ENCODE peak calls at places on chromosomes 3 and 15, in ten cellular contexts. One of them, this sample, is unnamed.

GRCh38 chr15:59797756-59798604 is 108.9 kb upstream of the BNIP2 start:
- DNase-seq in ovary: no peak
- DNase-seq in T-helper 9 cell: no peak
- DNase-seq in cardiac muscle cell: no peak
- DNase-seq in activated T-helper 2 cell treated with anti-CD3 and anti-CD28 coated beads, Interferon-gamma antibody, Interleukin-2, Interleukin-4, amounts not matched to agents 10 μg/mL and 5 μg/mL and 100 μg/mL, durations not matched to agents 14 hours and 24 hours and 36 hours: no peak
- DNase-seq in gastrocnemius medialis: no peak
- DNase-seq in AG10803: no peak
- DNase-seq in T-helper 1 cell: no peak
- DNase-seq in NCI-H1930: no peak
- DNase-seq in stimulated activated naive B cell treated with anti-CD40 and anti-IgM and Interleukin-4, amounts not matched to agents 10 μg/mL and 1 μg/mL and 100 μg/mL, for 72 hours: no peak
- DNase-seq in this sample: peak

GRCh38 chr3:51975857-51976549 is 1.1 kb downstream of the ABHD14A start:
- DNase-seq in stimulated activated naive B cell treated with anti-CD40 and anti-IgM and Interleukin-4, amounts not matched to agents 10 μg/mL and 1 μg/mL and 100 μg/mL, for 72 hours: no peak
- DNase-seq in ovary: peak
- DNase-seq in cardiac muscle cell: peak
- DNase-seq in AG10803: peak
- DNase-seq in NCI-H1930: peak
- DNase-seq in gastrocnemius medialis: peak
- DNase-seq in T-helper 1 cell: no peak
- DNase-seq in T-helper 9 cell: no peak
- DNase-seq in activated T-helper 2 cell treated with anti-CD3 and anti-CD28 coated beads, Interferon-gamma antibody, Interleukin-2, Interleukin-4, amounts not matched to agents 10 μg/mL and 5 μg/mL and 100 μg/mL, durations not matched to agents 14 hours and 24 hours and 36 hours: no peak
- DNase-seq in this sample: peak

GRCh38 chr3:169044341-169045113 is 619.0 kb downstream of the MECOM start:
- DNase-seq in AG10803: peak
- DNase-seq in gastrocnemius medialis: no peak
- DNase-seq in activated T-helper 2 cell treated with anti-CD3 and anti-CD28 coated beads, Interferon-gamma antibody, Interleukin-2, Interleukin-4, amounts not matched to agents 10 μg/mL and 5 μg/mL and 100 μg/mL, durations not matched to agents 14 hours and 24 hours and 36 hours: no peak
- DNase-seq in T-helper 1 cell: no peak
- DNase-seq in T-helper 9 cell: no peak
- DNase-seq in stimulated activated naive B cell treated with anti-CD40 and anti-IgM and Interleukin-4, amounts not matched to agents 10 μg/mL and 1 μg/mL and 100 μg/mL, for 72 hours: no peak
- DNase-seq in ovary: no peak
- DNase-seq in NCI-H1930: no peak
- DNase-seq in cardiac muscle cell: no peak
- DNase-seq in this sample: no peak

GRCh38 chr15:70806992-70807712 is 43.8 kb upstream of the UACA start:
- DNase-seq in activated T-helper 2 cell treated with anti-CD3 and anti-CD28 coated beads, Interferon-gamma antibody, Interleukin-2, Interleukin-4, amounts not matched to agents 10 μg/mL and 5 μg/mL and 100 μg/mL, durations not matched to agents 14 hours and 24 hours and 36 hours: no peak
- DNase-seq in T-helper 9 cell: no peak
- DNase-seq in AG10803: no peak
- DNase-seq in NCI-H1930: no peak
- DNase-seq in T-helper 1 cell: no peak
- DNase-seq in cardiac muscle cell: no peak
- DNase-seq in stimulated activated naive B cell treated with anti-CD40 and anti-IgM and Interleukin-4, amounts not matched to agents 10 μg/mL and 1 μg/mL and 100 μg/mL, for 72 hours: no peak
- DNase-seq in gastrocnemius medialis: peak
- DNase-seq in ovary: peak
- DNase-seq in this sample: no peak

GRCh38 chr15:67731112-67731761 is 94.1 kb upstream of the SKOR1 start:
- DNase-seq in NCI-H1930: no peak
- DNase-seq in activated T-helper 2 cell treated with anti-CD3 and anti-CD28 coated beads, Interferon-gamma antibody, Interleukin-2, Interleukin-4, amounts not matched to agents 10 μg/mL and 5 μg/mL and 100 μg/mL, durations not matched to agents 14 hours and 24 hours and 36 hours: no peak
- DNase-seq in T-helper 9 cell: no peak
- DNase-seq in ovary: no peak
- DNase-seq in cardiac muscle cell: no peak
- DNase-seq in T-helper 1 cell: no peak
- DNase-seq in gastrocnemius medialis: no peak
- DNase-seq in stimulated activated naive B cell treated with anti-CD40 and anti-IgM and Interleukin-4, amounts not matched to agents 10 μg/mL and 1 μg/mL and 100 μg/mL, for 72 hours: no peak
- DNase-seq in AG10803: no peak
- DNase-seq in this sample: no peak

GRCh38 chr15:75349851-75350588 is 3.2 kb downstream of the NEIL1 start:
- DNase-seq in ovary: peak
- DNase-seq in stimulated activated naive B cell treated with anti-CD40 and anti-IgM and Interleukin-4, amounts not matched to agents 10 μg/mL and 1 μg/mL and 100 μg/mL, for 72 hours: peak
- DNase-seq in cardiac muscle cell: no peak
- DNase-seq in gastrocnemius medialis: no peak
- DNase-seq in NCI-H1930: no peak
- DNase-seq in AG10803: no peak
- DNase-seq in T-helper 9 cell: peak
- DNase-seq in T-helper 1 cell: peak
- DNase-seq in activated T-helper 2 cell treated with anti-CD3 and anti-CD28 coated beads, Interferon-gamma antibody, Interleukin-2, Interleukin-4, amounts not matched to agents 10 μg/mL and 5 μg/mL and 100 μg/mL, durations not matched to agents 14 hours and 24 hours and 36 hours: peak
- DNase-seq in this sample: peak

GRCh38 chr3:81437683-81438082 is 323.8 kb downstream of the GBE1 start:
- DNase-seq in NCI-H1930: no peak
- DNase-seq in activated T-helper 2 cell treated with anti-CD3 and anti-CD28 coated beads, Interferon-gamma antibody, Interleukin-2, Interleukin-4, amounts not matched to agents 10 μg/mL and 5 μg/mL and 100 μg/mL, durations not matched to agents 14 hours and 24 hours and 36 hours: no peak
- DNase-seq in stimulated activated naive B cell treated with anti-CD40 and anti-IgM and Interleukin-4, amounts not matched to agents 10 μg/mL and 1 μg/mL and 100 μg/mL, for 72 hours: no peak
- DNase-seq in AG10803: no peak
- DNase-seq in gastrocnemius medialis: no peak
- DNase-seq in T-helper 9 cell: no peak
- DNase-seq in cardiac muscle cell: no peak
- DNase-seq in T-helper 1 cell: no peak
- DNase-seq in ovary: no peak
- DNase-seq in this sample: no peak

GRCh38 chr3:57701781-57702180 is 8.9 kb upstream of the DENND6A start:
- DNase-seq in AG10803: no peak
- DNase-seq in activated T-helper 2 cell treated with anti-CD3 and anti-CD28 coated beads, Interferon-gamma antibody, Interleukin-2, Interleukin-4, amounts not matched to agents 10 μg/mL and 5 μg/mL and 100 μg/mL, durations not matched to agents 14 hours and 24 hours and 36 hours: no peak
- DNase-seq in ovary: no peak
- DNase-seq in T-helper 9 cell: no peak
- DNase-seq in NCI-H1930: no peak
- DNase-seq in gastrocnemius medialis: no peak
- DNase-seq in T-helper 1 cell: no peak
- DNase-seq in stimulated activated naive B cell treated with anti-CD40 and anti-IgM and Interleukin-4, amounts not matched to agents 10 μg/mL and 1 μg/mL and 100 μg/mL, for 72 hours: no peak
- DNase-seq in cardiac muscle cell: no peak
- DNase-seq in this sample: no peak

GRCh38 chr3:52820741-52821140 is 9.7 kb downstream of the ITIH4 start:
- DNase-seq in NCI-H1930: peak
- DNase-seq in T-helper 9 cell: no peak
- DNase-seq in AG10803: no peak
- DNase-seq in T-helper 1 cell: no peak
- DNase-seq in ovary: no peak
- DNase-seq in cardiac muscle cell: peak
- DNase-seq in gastrocnemius medialis: no peak
- DNase-seq in stimulated activated naive B cell treated with anti-CD40 and anti-IgM and Interleukin-4, amounts not matched to agents 10 μg/mL and 1 μg/mL and 100 μg/mL, for 72 hours: no peak
- DNase-seq in activated T-helper 2 cell treated with anti-CD3 and anti-CD28 coated beads, Interferon-gamma antibody, Interleukin-2, Interleukin-4, amounts not matched to agents 10 μg/mL and 5 μg/mL and 100 μg/mL, durations not matched to agents 14 hours and 24 hours and 36 hours: no peak
- DNase-seq in this sample: peak

GRCh38 chr3:51580418-51580817 is 41.9 kb downstream of the RAD54L2 start:
- DNase-seq in activated T-helper 2 cell treated with anti-CD3 and anti-CD28 coated beads, Interferon-gamma antibody, Interleukin-2, Interleukin-4, amounts not matched to agents 10 μg/mL and 5 μg/mL and 100 μg/mL, durations not matched to agents 14 hours and 24 hours and 36 hours: no peak
- DNase-seq in ovary: no peak
- DNase-seq in AG10803: no peak
- DNase-seq in T-helper 1 cell: no peak
- DNase-seq in NCI-H1930: no peak
- DNase-seq in stimulated activated naive B cell treated with anti-CD40 and anti-IgM and Interleukin-4, amounts not matched to agents 10 μg/mL and 1 μg/mL and 100 μg/mL, for 72 hours: no peak
- DNase-seq in gastrocnemius medialis: no peak
- DNase-seq in cardiac muscle cell: no peak
- DNase-seq in T-helper 9 cell: no peak
- DNase-seq in this sample: no peak

GRCh38 chr3:58567251-58567515 is 10.0 kb downstream of the FAM107A start:
- DNase-seq in activated T-helper 2 cell treated with anti-CD3 and anti-CD28 coated beads, Interferon-gamma antibody, Interleukin-2, Interleukin-4, amounts not matched to agents 10 μg/mL and 5 μg/mL and 100 μg/mL, durations not matched to agents 14 hours and 24 hours and 36 hours: no peak
- DNase-seq in AG10803: no peak
- DNase-seq in gastrocnemius medialis: no peak
- DNase-seq in stimulated activated naive B cell treated with anti-CD40 and anti-IgM and Interleukin-4, amounts not matched to agents 10 μg/mL and 1 μg/mL and 100 μg/mL, for 72 hours: no peak
- DNase-seq in NCI-H1930: no peak
- DNase-seq in cardiac muscle cell: no peak
- DNase-seq in T-helper 9 cell: no peak
- DNase-seq in T-helper 1 cell: no peak
- DNase-seq in ovary: no peak
- DNase-seq in this sample: no peak

GRCh38 chr3:133854264-133854663 is 41.4 kb downstream of the RAB6B start:
- DNase-seq in T-helper 9 cell: no peak
- DNase-seq in AG10803: no peak
- DNase-seq in NCI-H1930: no peak
- DNase-seq in ovary: no peak
- DNase-seq in T-helper 1 cell: no peak
- DNase-seq in cardiac muscle cell: no peak
- DNase-seq in gastrocnemius medialis: no peak
- DNase-seq in activated T-helper 2 cell treated with anti-CD3 and anti-CD28 coated beads, Interferon-gamma antibody, Interleukin-2, Interleukin-4, amounts not matched to agents 10 μg/mL and 5 μg/mL and 100 μg/mL, durations not matched to agents 14 hours and 24 hours and 36 hours: no peak
- DNase-seq in stimulated activated naive B cell treated with anti-CD40 and anti-IgM and Interleukin-4, amounts not matched to agents 10 μg/mL and 1 μg/mL and 100 μg/mL, for 72 hours: no peak
- DNase-seq in this sample: no peak

GRCh38 chr3:127459891-127460290 is 130.6 kb downstream of the TPRA1 start:
- DNase-seq in NCI-H1930: no peak
- DNase-seq in AG10803: no peak
- DNase-seq in gastrocnemius medialis: no peak
- DNase-seq in T-helper 9 cell: no peak
- DNase-seq in T-helper 1 cell: no peak
- DNase-seq in activated T-helper 2 cell treated with anti-CD3 and anti-CD28 coated beads, Interferon-gamma antibody, Interleukin-2, Interleukin-4, amounts not matched to agents 10 μg/mL and 5 μg/mL and 100 μg/mL, durations not matched to agents 14 hours and 24 hours and 36 hours: no peak
- DNase-seq in stimulated activated naive B cell treated with anti-CD40 and anti-IgM and Interleukin-4, amounts not matched to agents 10 μg/mL and 1 μg/mL and 100 μg/mL, for 72 hours: no peak
- DNase-seq in ovary: no peak
- DNase-seq in cardiac muscle cell: no peak
- DNase-seq in this sample: no peak

GRCh38 chr3:180048840-180049239 is 12.1 kb upstream of the PEX5L start:
- DNase-seq in stimulated activated naive B cell treated with anti-CD40 and anti-IgM and Interleukin-4, amounts not matched to agents 10 μg/mL and 1 μg/mL and 100 μg/mL, for 72 hours: no peak
- DNase-seq in T-helper 1 cell: no peak
- DNase-seq in AG10803: no peak
- DNase-seq in NCI-H1930: no peak
- DNase-seq in ovary: no peak
- DNase-seq in gastrocnemius medialis: no peak
- DNase-seq in activated T-helper 2 cell treated with anti-CD3 and anti-CD28 coated beads, Interferon-gamma antibody, Interleukin-2, Interleukin-4, amounts not matched to agents 10 μg/mL and 5 μg/mL and 100 μg/mL, durations not matched to agents 14 hours and 24 hours and 36 hours: no peak
- DNase-seq in cardiac muscle cell: no peak
- DNase-seq in T-helper 9 cell: no peak
- DNase-seq in this sample: no peak

GRCh38 chr3:190279690-190280089 is 42.6 kb downstream of the CLDN1 start:
- DNase-seq in activated T-helper 2 cell treated with anti-CD3 and anti-CD28 coated beads, Interferon-gamma antibody, Interleukin-2, Interleukin-4, amounts not matched to agents 10 μg/mL and 5 μg/mL and 100 μg/mL, durations not matched to agents 14 hours and 24 hours and 36 hours: no peak
- DNase-seq in AG10803: no peak
- DNase-seq in stimulated activated naive B cell treated with anti-CD40 and anti-IgM and Interleukin-4, amounts not matched to agents 10 μg/mL and 1 μg/mL and 100 μg/mL, for 72 hours: no peak
- DNase-seq in cardiac muscle cell: no peak
- DNase-seq in T-helper 9 cell: no peak
- DNase-seq in gastrocnemius medialis: no peak
- DNase-seq in T-helper 1 cell: no peak
- DNase-seq in ovary: no peak
- DNase-seq in NCI-H1930: no peak
- DNase-seq in this sample: no peak

GRCh38 chr3:76646921-76647562 is 392.9 kb upstream of the ROBO2 start:
- DNase-seq in T-helper 1 cell: no peak
- DNase-seq in AG10803: no peak
- DNase-seq in stimulated activated naive B cell treated with anti-CD40 and anti-IgM and Interleukin-4, amounts not matched to agents 10 μg/mL and 1 μg/mL and 100 μg/mL, for 72 hours: no peak
- DNase-seq in gastrocnemius medialis: no peak
- DNase-seq in ovary: no peak
- DNase-seq in activated T-helper 2 cell treated with anti-CD3 and anti-CD28 coated beads, Interferon-gamma antibody, Interleukin-2, Interleukin-4, amounts not matched to agents 10 μg/mL and 5 μg/mL and 100 μg/mL, durations not matched to agents 14 hours and 24 hours and 36 hours: no peak
- DNase-seq in NCI-H1930: no peak
- DNase-seq in cardiac muscle cell: no peak
- DNase-seq in T-helper 9 cell: no peak
- DNase-seq in this sample: no peak

GRCh38 chr15:74817370-74817737 is 4.7 kb downstream of the LMAN1L start:
- DNase-seq in cardiac muscle cell: peak
- DNase-seq in AG10803: peak
- DNase-seq in NCI-H1930: no peak
- DNase-seq in ovary: no peak
- DNase-seq in T-helper 9 cell: no peak
- DNase-seq in activated T-helper 2 cell treated with anti-CD3 and anti-CD28 coated beads, Interferon-gamma antibody, Interleukin-2, Interleukin-4, amounts not matched to agents 10 μg/mL and 5 μg/mL and 100 μg/mL, durations not matched to agents 14 hours and 24 hours and 36 hours: no peak
- DNase-seq in gastrocnemius medialis: peak
- DNase-seq in stimulated activated naive B cell treated with anti-CD40 and anti-IgM and Interleukin-4, amounts not matched to agents 10 μg/mL and 1 μg/mL and 100 μg/mL, for 72 hours: no peak
- DNase-seq in T-helper 1 cell: no peak
- DNase-seq in this sample: peak

GRCh38 chr3:126781406-126781805 is 77.4 kb downstream of the CHCHD6 start:
- DNase-seq in gastrocnemius medialis: no peak
- DNase-seq in AG10803: peak
- DNase-seq in NCI-H1930: no peak
- DNase-seq in stimulated activated naive B cell treated with anti-CD40 and anti-IgM and Interleukin-4, amounts not matched to agents 10 μg/mL and 1 μg/mL and 100 μg/mL, for 72 hours: no peak
- DNase-seq in ovary: no peak
- DNase-seq in T-helper 1 cell: no peak
- DNase-seq in activated T-helper 2 cell treated with anti-CD3 and anti-CD28 coated beads, Interferon-gamma antibody, Interleukin-2, Interleukin-4, amounts not matched to agents 10 μg/mL and 5 μg/mL and 100 μg/mL, durations not matched to agents 14 hours and 24 hours and 36 hours: no peak
- DNase-seq in cardiac muscle cell: no peak
- DNase-seq in T-helper 9 cell: no peak
- DNase-seq in this sample: no peak

GRCh38 chr3:182244222-182244971 is 532.7 kb downstream of the SOX2 start:
- DNase-seq in AG10803: no peak
- DNase-seq in T-helper 1 cell: no peak
- DNase-seq in stimulated activated naive B cell treated with anti-CD40 and anti-IgM and Interleukin-4, amounts not matched to agents 10 μg/mL and 1 μg/mL and 100 μg/mL, for 72 hours: no peak
- DNase-seq in gastrocnemius medialis: no peak
- DNase-seq in activated T-helper 2 cell treated with anti-CD3 and anti-CD28 coated beads, Interferon-gamma antibody, Interleukin-2, Interleukin-4, amounts not matched to agents 10 μg/mL and 5 μg/mL and 100 μg/mL, durations not matched to agents 14 hours and 24 hours and 36 hours: no peak
- DNase-seq in cardiac muscle cell: no peak
- DNase-seq in T-helper 9 cell: no peak
- DNase-seq in NCI-H1930: no peak
- DNase-seq in ovary: no peak
- DNase-seq in this sample: no peak

GRCh38 chr3:196620228-196620627 is 19.3 kb upstream of the NRROS start:
- DNase-seq in gastrocnemius medialis: no peak
- DNase-seq in NCI-H1930: no peak
- DNase-seq in activated T-helper 2 cell treated with anti-CD3 and anti-CD28 coated beads, Interferon-gamma antibody, Interleukin-2, Interleukin-4, amounts not matched to agents 10 μg/mL and 5 μg/mL and 100 μg/mL, durations not matched to agents 14 hours and 24 hours and 36 hours: no peak
- DNase-seq in ovary: no peak
- DNase-seq in T-helper 1 cell: no peak
- DNase-seq in AG10803: no peak
- DNase-seq in T-helper 9 cell: no peak
- DNase-seq in cardiac muscle cell: peak
- DNase-seq in stimulated activated naive B cell treated with anti-CD40 and anti-IgM and Interleukin-4, amounts not matched to agents 10 μg/mL and 1 μg/mL and 100 μg/mL, for 72 hours: peak
- DNase-seq in this sample: peak

GRCh38 chr3:159340877-159341500 is 539.1 kb downstream of the MFSD1 start:
- DNase-seq in T-helper 1 cell: no peak
- DNase-seq in gastrocnemius medialis: no peak
- DNase-seq in AG10803: no peak
- DNase-seq in activated T-helper 2 cell treated with anti-CD3 and anti-CD28 coated beads, Interferon-gamma antibody, Interleukin-2, Interleukin-4, amounts not matched to agents 10 μg/mL and 5 μg/mL and 100 μg/mL, durations not matched to agents 14 hours and 24 hours and 36 hours: no peak
- DNase-seq in cardiac muscle cell: no peak
- DNase-seq in T-helper 9 cell: no peak
- DNase-seq in ovary: no peak
- DNase-seq in NCI-H1930: no peak
- DNase-seq in stimulated activated naive B cell treated with anti-CD40 and anti-IgM and Interleukin-4, amounts not matched to agents 10 μg/mL and 1 μg/mL and 100 μg/mL, for 72 hours: no peak
- DNase-seq in this sample: no peak